ENCODE peak calls at places on chromosomes 2 and 18, in eight cellular contexts. P is K562, U is IMR-90, I is H1, M is HepG2, W is HCT116, H is SK-N-SH, D is GM12878. Z is an unnamed sample.

GRCh38 chr18:959854-960253 is 55.2 kb downstream of the ADCYAP1 start:
- DNase-seq in W (no peak), D (no peak), P (no peak), H (no peak), M (no peak), U (no peak), I (no peak), Z (no peak)

GRCh38 chr2:134460583-134460998 is 206.7 kb downstream of the MGAT5 start:
- DNase-seq in H (peak; percentile 76), D (no peak), U (peak; percentile 47), M (peak; percentile 76), I (peak; percentile 69), W (peak; percentile 48), P (peak; percentile 47), Z (peak; percentile 64)

GRCh38 chr2:223692227-223692947 is 90.2 kb upstream of the SCG2 start:
- DNase-seq in P (peak; percentile 30), W (peak; percentile 59), U (peak; percentile 67), H (peak; percentile 55), D (no peak), M (peak; percentile 54), I (peak; percentile 10), Z (peak; percentile 76)

GRCh38 chr2:100321881-100322820 is at the start of gene LONRF2:
- DNase-seq in U (no peak), H (peak; percentile 81), M (no peak), P (peak; percentile 69), I (no peak), D (no peak), W (no peak), Z (peak; percentile 44)

GRCh38 chr2:182283512-182283911 is 143.3 kb downstream of the PDE1A start:
- DNase-seq in I (no peak), U (no peak), H (no peak), D (no peak), M (no peak), W (no peak), P (no peak), Z (no peak)

GRCh38 chr2:138421971-138422335 is 79.6 kb upstream of the SPOPL start:
- DNase-seq in D (no peak), U (peak; percentile 76), H (no peak), P (no peak), M (no peak), I (no peak), W (peak; percentile 55), Z (no peak)

GRCh38 chr2:230796280-230796862 is 68.4 kb upstream of the ITM2C start:
- DNase-seq in D (no peak), W (no peak), I (no peak), U (peak; percentile 69), P (no peak), H (no peak), M (no peak), Z (no peak)

GRCh38 chr2:8583400-8584173 is 98.3 kb upstream of the ID2 start:
- DNase-seq in U (peak; percentile 19), M (peak; percentile 79), P (peak; percentile 99), H (no peak), W (peak; percentile 89), I (peak; percentile 94), D (peak; percentile 80), Z (no peak)

GRCh38 chr18:623760-624620 is 27.2 kb downstream of the CLUL1 start:
- DNase-seq in P (peak; percentile 65), D (no peak), U (peak; percentile 78), M (peak; percentile 62), W (peak; percentile 69), I (peak; percentile 36), H (peak; percentile 59), Z (peak; percentile 73)

GRCh38 chr2:172996387-172996961 is 79.2 kb upstream of the MAP3K20 start:
- DNase-seq in U (peak; percentile 57), I (no peak), M (no peak), H (no peak), W (no peak), D (no peak), P (no peak), Z (no peak)

GRCh38 chr2:35819053-35819452 is 536.5 kb upstream of the CRIM1 start:
- DNase-seq in W (no peak), P (no peak), M (no peak), U (no peak), H (no peak), D (no peak), I (no peak), Z (no peak)

GRCh38 chr2:121372756-121373353 is 87.9 kb upstream of the TFCP2L1 start:
- DNase-seq in M (no peak), P (no peak), D (peak; percentile 48), I (no peak), H (no peak), W (no peak), U (no peak), Z (no peak)

GRCh38 chr2:12555012-12555645 is 161.6 kb upstream of the TRIB2 start:
- DNase-seq in I (no peak), H (peak; percentile 38), U (peak; percentile 80), D (no peak), W (no peak), M (no peak), P (peak; percentile 22), Z (no peak)

GRCh38 chr18:59835656-59836379 is 64.0 kb upstream of the PMAIP1 start:
- DNase-seq in W (no peak), U (peak; percentile 17), H (no peak), P (no peak), D (no peak), I (no peak), M (no peak), Z (no peak)

GRCh38 chr2:223967981-223968380 is 10.7 kb downstream of the MRPL44 start:
- DNase-seq in U (peak; percentile 53), M (no peak), D (no peak), P (no peak), I (no peak), H (no peak), W (no peak), Z (no peak)

GRCh38 chr2:70957838-70958237 is 20.6 kb upstream of the ANKRD53 start:
- DNase-seq in W (no peak), H (no peak), I (no peak), M (no peak), D (no peak), P (no peak), U (no peak), Z (no peak)

GRCh38 chr18:35099911-35100310 is 58.7 kb downstream of the MAPRE2 start:
- DNase-seq in I (no peak), P (no peak), D (no peak), M (no peak), W (no peak), H (no peak), U (peak; percentile 70), Z (no peak)
- TF ChIP-seq RAD21 in I (no peak), P (no peak), D (no peak), M (no peak), W (no peak), H (no peak), U (no peak), Z (no peak)

GRCh38 chr2:105403785-105404698 is 5.2 kb upstream of the FHL2 start:
- DNase-seq in D (no peak), M (no peak), H (no peak), P (peak; percentile 60), U (peak; percentile 94), W (peak; percentile 93), I (no peak), Z (peak; percentile 36)
- TF ChIP-seq RAD21 in D (no peak), M (no peak), H (no peak), P (peak; percentile 16), U (peak; percentile 15), W (peak; percentile 37), I (peak; percentile 41), Z (peak; percentile 8)

DNA sequence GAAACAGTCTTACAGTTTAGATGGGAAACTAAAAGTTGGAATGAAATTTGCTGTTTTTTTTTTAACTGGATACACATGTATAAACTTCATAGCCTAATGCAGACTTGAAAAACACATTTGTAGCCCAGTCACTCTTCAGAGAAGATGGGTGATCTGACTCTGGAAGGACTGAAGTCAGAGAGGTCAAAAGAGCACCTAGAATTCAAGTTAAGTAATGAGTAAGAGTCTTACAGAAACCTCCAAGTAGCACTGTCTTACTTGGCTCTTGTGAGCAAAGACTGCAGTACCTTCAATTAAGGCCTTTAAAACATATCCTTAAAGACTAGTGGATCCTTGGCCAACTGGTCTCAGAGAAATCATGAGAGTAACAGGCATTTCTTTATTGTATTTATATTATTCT is 41.9 kb downstream of the TRAPPC8 start:
- DNase-seq in P (no peak), W (no peak), H (no peak), D (no peak), M (no peak), U (no peak), I (no peak), Z (no peak)
- TF ChIP-seq RAD21 in P (no peak), W (no peak), H (no peak), D (no peak), M (no peak), U (no peak), I (no peak), Z (no peak)

GRCh38 chr2:72278046-72278445 is 130.4 kb upstream of the CYP26B1 start:
- DNase-seq in M (no peak), W (no peak), U (peak; percentile 79), D (no peak), P (no peak), I (no peak), H (no peak), Z (peak; percentile 46)
- TF ChIP-seq RAD21 in M (no peak), W (no peak), U (no peak), D (no peak), P (no peak), I (no peak), H (no peak), Z (no peak)